ENCODE peak calls at places on chromosomes 3 and 15, in five cellular contexts. One of them, this sample, is unnamed.

GRCh38 chr15:43370310-43370974 is 401 bp downstream of the ZSCAN29 start:
- DNase-seq in mesothelial cell of epicardium: peak; percentile 52
- DNase-seq in RWPE1: peak; percentile 53
- DNase-seq in pancreas: peak; percentile 24
- DNase-seq in left ventricle myocardium inferior: peak; percentile 15
- DNase-seq in this sample: no peak

GRCh38 chr3:150454085-150454484 is 46.0 kb downstream of the TSC22D2 start:
- DNase-seq in mesothelial cell of epicardium: no peak
- DNase-seq in RWPE1: no peak
- DNase-seq in pancreas: no peak
- DNase-seq in left ventricle myocardium inferior: no peak
- DNase-seq in this sample: no peak

GRCh38 chr3:147298511-147298982 is 107.8 kb downstream of the ZIC4 start:
- DNase-seq in mesothelial cell of epicardium: no peak
- DNase-seq in RWPE1: peak; percentile 20
- DNase-seq in pancreas: no peak
- DNase-seq in left ventricle myocardium inferior: no peak
- DNase-seq in this sample: peak; percentile 77

GRCh38 chr3:64687381-64687780 is 419 bp downstream of the ADAMTS9 start:
- DNase-seq in mesothelial cell of epicardium: no peak
- DNase-seq in RWPE1: no peak
- DNase-seq in pancreas: no peak
- DNase-seq in left ventricle myocardium inferior: no peak
- DNase-seq in this sample: peak; percentile 14

GRCh38 chr3:59480486-59480995 is 430.7 kb upstream of the CFAP20DC start:
- DNase-seq in mesothelial cell of epicardium: no peak
- DNase-seq in RWPE1: peak; percentile 45
- DNase-seq in pancreas: no peak
- DNase-seq in left ventricle myocardium inferior: no peak
- DNase-seq in this sample: peak; percentile 75

GRCh38 chr3:160372780-160373179 is 26.2 kb downstream of the IFT80 start:
- DNase-seq in mesothelial cell of epicardium: no peak
- DNase-seq in RWPE1: no peak
- DNase-seq in pancreas: no peak
- DNase-seq in left ventricle myocardium inferior: no peak
- DNase-seq in this sample: peak; percentile 55

GRCh38 chr15:100704281-100705055 is 102.1 kb downstream of the ASB7 start:
- DNase-seq in mesothelial cell of epicardium: no peak
- DNase-seq in RWPE1: peak; percentile 83
- DNase-seq in pancreas: no peak
- DNase-seq in left ventricle myocardium inferior: no peak
- DNase-seq in this sample: peak; percentile 73

GRCh38 chr3:53493618-53493996 is 804 bp upstream of the CACNA1D start:
- DNase-seq in mesothelial cell of epicardium: no peak
- DNase-seq in RWPE1: no peak
- DNase-seq in pancreas: no peak
- DNase-seq in left ventricle myocardium inferior: no peak
- DNase-seq in this sample: no peak

GRCh38 chr3:28050895-28051294 is 190.5 kb upstream of the CMC1 start:
- DNase-seq in mesothelial cell of epicardium: no peak
- DNase-seq in RWPE1: peak; percentile 83
- DNase-seq in pancreas: no peak
- DNase-seq in left ventricle myocardium inferior: no peak
- DNase-seq in this sample: peak; percentile 97

GRCh38 chr15:91622676-91623342 is 230.7 kb upstream of the SLCO3A1 start:
- DNase-seq in mesothelial cell of epicardium: no peak
- DNase-seq in RWPE1: no peak
- DNase-seq in pancreas: no peak
- DNase-seq in left ventricle myocardium inferior: no peak
- DNase-seq in this sample: no peak

GRCh38 chr15:22796079-22796478 is 9.6 kb downstream of the NIPA1 start:
- DNase-seq in mesothelial cell of epicardium: no peak
- DNase-seq in RWPE1: no peak
- DNase-seq in pancreas: no peak
- DNase-seq in left ventricle myocardium inferior: no peak
- DNase-seq in this sample: no peak

GRCh38 chr3:13706886-13707285 is 158.0 kb downstream of the FBLN2 start:
- DNase-seq in mesothelial cell of epicardium: peak; percentile 0
- DNase-seq in RWPE1: no peak
- DNase-seq in pancreas: no peak
- DNase-seq in left ventricle myocardium inferior: no peak
- DNase-seq in this sample: no peak

GRCh38 chr3:106534206-106534605 is 665.4 kb upstream of the CBLB start:
- DNase-seq in mesothelial cell of epicardium: no peak
- DNase-seq in RWPE1: no peak
- DNase-seq in pancreas: no peak
- DNase-seq in left ventricle myocardium inferior: no peak
- DNase-seq in this sample: peak; percentile 49

GRCh38 chr3:146164951-146165350 is 4.0 kb upstream of the PLOD2 start:
- DNase-seq in mesothelial cell of epicardium: no peak
- DNase-seq in RWPE1: no peak
- DNase-seq in pancreas: no peak
- DNase-seq in left ventricle myocardium inferior: no peak
- DNase-seq in this sample: peak; percentile 30

GRCh38 chr3:148079370-148079769 is 618.3 kb upstream of the AGTR1 start:
- DNase-seq in mesothelial cell of epicardium: no peak
- DNase-seq in RWPE1: no peak
- DNase-seq in pancreas: no peak
- DNase-seq in left ventricle myocardium inferior: no peak
- DNase-seq in this sample: no peak

GRCh38 chr15:64246364-64247189 is 83.8 kb upstream of the PPIB start:
- DNase-seq in mesothelial cell of epicardium: no peak
- DNase-seq in RWPE1: peak; percentile 83
- DNase-seq in pancreas: no peak
- DNase-seq in left ventricle myocardium inferior: no peak
- DNase-seq in this sample: peak; percentile 87

GRCh38 chr3:189646902-189647542 is 15.8 kb downstream of the TP63 start:
- DNase-seq in mesothelial cell of epicardium: no peak
- DNase-seq in RWPE1: no peak
- DNase-seq in pancreas: no peak
- DNase-seq in left ventricle myocardium inferior: no peak
- DNase-seq in this sample: no peak

GRCh38 chr3:169389925-169390253 is 273.6 kb downstream of the MECOM start:
- DNase-seq in mesothelial cell of epicardium: no peak
- DNase-seq in RWPE1: no peak
- DNase-seq in pancreas: peak; percentile 31
- DNase-seq in left ventricle myocardium inferior: no peak
- DNase-seq in this sample: no peak

DNA sequence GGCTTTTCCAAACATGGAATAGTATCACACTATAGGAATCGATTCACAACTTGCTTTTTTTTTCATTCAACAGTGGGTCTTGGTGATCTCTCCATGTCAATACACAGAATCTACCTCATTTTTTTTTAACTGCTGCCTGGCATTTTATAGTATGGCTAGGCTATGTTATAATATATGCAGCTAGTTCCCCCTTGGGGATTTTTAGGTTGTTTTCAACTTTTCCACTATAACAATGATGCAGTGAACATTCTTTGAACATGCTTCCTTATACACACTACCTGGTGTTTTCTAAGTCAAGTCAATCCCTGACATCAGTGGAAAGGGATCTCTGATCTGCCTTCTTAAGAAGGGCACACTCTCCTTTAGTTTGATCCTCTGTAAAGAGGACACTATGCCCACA is 46.5 kb upstream of the PLXND1 start:
- DNase-seq in mesothelial cell of epicardium: no peak
- DNase-seq in RWPE1: no peak
- DNase-seq in pancreas: no peak
- DNase-seq in left ventricle myocardium inferior: no peak
- DNase-seq in this sample: no peak
- TF ChIP-seq CTCF in mesothelial cell of epicardium: no peak
- TF ChIP-seq CTCF in RWPE1: no peak
- TF ChIP-seq CTCF in pancreas: no peak
- TF ChIP-seq CTCF in left ventricle myocardium inferior: no peak
- TF ChIP-seq CTCF in this sample: no peak

GRCh38 chr3:38137615-38138346 is 680 bp upstream of the MYD88 start:
- DNase-seq in mesothelial cell of epicardium: no peak
- DNase-seq in RWPE1: no peak
- DNase-seq in pancreas: no peak
- DNase-seq in left ventricle myocardium inferior: no peak
- DNase-seq in this sample: no peak
- TF ChIP-seq CTCF in mesothelial cell of epicardium: no peak
- TF ChIP-seq CTCF in RWPE1: no peak
- TF ChIP-seq CTCF in pancreas: no peak
- TF ChIP-seq CTCF in left ventricle myocardium inferior: no peak
- TF ChIP-seq CTCF in this sample: no peak

DNA sequence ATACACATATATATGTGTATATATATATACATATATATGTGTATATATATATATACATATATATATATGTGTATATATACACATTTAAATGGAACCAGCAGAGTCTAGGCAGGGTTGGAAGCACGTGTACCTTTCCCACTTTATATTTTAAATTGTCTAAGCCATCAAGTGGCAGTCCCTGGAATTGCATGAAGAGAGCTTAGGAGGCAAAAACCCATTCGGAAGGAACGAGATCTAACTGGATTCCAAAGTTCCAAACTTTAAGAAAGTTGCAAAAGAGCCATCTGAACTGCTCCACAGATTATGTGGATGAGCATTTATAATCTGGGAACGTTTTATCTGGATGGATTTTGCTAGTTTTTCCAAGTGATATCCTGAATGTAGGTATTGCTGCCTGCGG is 186.5 kb downstream of the FOXP1 start:
- DNase-seq in mesothelial cell of epicardium: no peak
- DNase-seq in RWPE1: peak; percentile 12
- DNase-seq in pancreas: no peak
- DNase-seq in left ventricle myocardium inferior: no peak
- DNase-seq in this sample: peak; percentile 59
- TF ChIP-seq CTCF in mesothelial cell of epicardium: peak; percentile 52
- TF ChIP-seq CTCF in RWPE1: peak; percentile 35
- TF ChIP-seq CTCF in pancreas: peak; percentile 36
- TF ChIP-seq CTCF in left ventricle myocardium inferior: peak; percentile 63
- TF ChIP-seq CTCF in this sample: peak; percentile 50

GRCh38 chr3:101719604-101720185 is 4.7 kb upstream of the CEP97 start:
- DNase-seq in mesothelial cell of epicardium: no peak
- DNase-seq in RWPE1: no peak
- DNase-seq in pancreas: no peak
- DNase-seq in left ventricle myocardium inferior: no peak
- DNase-seq in this sample: peak; percentile 61
- TF ChIP-seq CTCF in mesothelial cell of epicardium: no peak
- TF ChIP-seq CTCF in RWPE1: no peak
- TF ChIP-seq CTCF in pancreas: no peak
- TF ChIP-seq CTCF in left ventricle myocardium inferior: no peak
- TF ChIP-seq CTCF in this sample: no peak

GRCh38 chr3:45664558-45664957 is 24.6 kb upstream of the SACM1L start:
- DNase-seq in mesothelial cell of epicardium: no peak
- DNase-seq in RWPE1: no peak
- DNase-seq in pancreas: no peak
- DNase-seq in left ventricle myocardium inferior: no peak
- DNase-seq in this sample: no peak

GRCh38 chr3:45665101-45665572 is 24.1 kb upstream of the SACM1L start:
- DNase-seq in mesothelial cell of epicardium: no peak
- DNase-seq in RWPE1: no peak
- DNase-seq in pancreas: peak; percentile 61
- DNase-seq in left ventricle myocardium inferior: no peak
- DNase-seq in this sample: peak; percentile 81

GRCh38 chr3:45670995-45671394 is 18.2 kb upstream of the SACM1L start:
- DNase-seq in mesothelial cell of epicardium: no peak
- DNase-seq in RWPE1: no peak
- DNase-seq in pancreas: no peak
- DNase-seq in left ventricle myocardium inferior: no peak
- DNase-seq in this sample: no peak

GRCh38 chr3:45667569-45667967 is 21.6 kb upstream of the SACM1L start:
- DNase-seq in mesothelial cell of epicardium: no peak
- DNase-seq in RWPE1: no peak
- DNase-seq in pancreas: no peak
- DNase-seq in left ventricle myocardium inferior: no peak
- DNase-seq in this sample: no peak

DNA sequence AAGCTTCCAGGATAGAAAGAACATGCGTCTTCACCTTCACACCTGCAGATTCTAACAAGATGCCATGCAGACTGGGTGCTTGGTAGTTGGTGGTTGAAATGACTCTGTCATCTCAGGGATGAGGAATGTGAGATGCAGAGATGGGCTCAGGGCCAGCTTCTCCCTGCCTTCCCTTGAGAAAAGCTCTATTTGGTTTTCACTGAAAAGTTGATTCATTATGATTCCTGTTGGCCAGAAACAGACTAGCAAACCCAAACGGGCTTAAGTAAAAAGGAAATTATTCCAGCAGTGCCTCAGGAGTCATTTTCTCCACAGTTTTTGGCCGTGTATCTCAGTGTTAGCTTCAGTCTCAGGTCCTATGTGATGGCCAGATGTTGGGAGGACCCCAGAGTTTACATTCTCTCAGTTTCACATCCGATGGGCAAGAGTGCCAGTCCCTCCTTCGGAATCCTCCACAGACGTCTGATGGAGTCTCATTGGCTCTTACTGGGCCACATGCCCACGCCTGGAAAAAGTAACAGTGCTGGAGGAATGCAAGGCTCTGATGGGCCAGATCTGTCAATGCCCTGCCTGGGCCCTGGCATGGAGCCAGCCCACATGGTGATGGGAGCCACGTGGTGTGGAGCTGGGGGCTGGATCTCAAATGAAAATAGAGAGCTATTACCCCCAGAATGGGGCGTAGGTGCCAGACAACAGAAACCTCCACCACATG is 22.3 kb upstream of the SACM1L start:
- DNase-seq in mesothelial cell of epicardium: no peak
- DNase-seq in RWPE1: no peak
- DNase-seq in pancreas: no peak
- DNase-seq in left ventricle myocardium inferior: peak; percentile 60
- DNase-seq in this sample: no peak
- TF ChIP-seq CTCF in mesothelial cell of epicardium: no peak
- TF ChIP-seq CTCF in RWPE1: no peak
- TF ChIP-seq CTCF in pancreas: no peak
- TF ChIP-seq CTCF in left ventricle myocardium inferior: no peak
- TF ChIP-seq CTCF in this sample: no peak

DNA sequence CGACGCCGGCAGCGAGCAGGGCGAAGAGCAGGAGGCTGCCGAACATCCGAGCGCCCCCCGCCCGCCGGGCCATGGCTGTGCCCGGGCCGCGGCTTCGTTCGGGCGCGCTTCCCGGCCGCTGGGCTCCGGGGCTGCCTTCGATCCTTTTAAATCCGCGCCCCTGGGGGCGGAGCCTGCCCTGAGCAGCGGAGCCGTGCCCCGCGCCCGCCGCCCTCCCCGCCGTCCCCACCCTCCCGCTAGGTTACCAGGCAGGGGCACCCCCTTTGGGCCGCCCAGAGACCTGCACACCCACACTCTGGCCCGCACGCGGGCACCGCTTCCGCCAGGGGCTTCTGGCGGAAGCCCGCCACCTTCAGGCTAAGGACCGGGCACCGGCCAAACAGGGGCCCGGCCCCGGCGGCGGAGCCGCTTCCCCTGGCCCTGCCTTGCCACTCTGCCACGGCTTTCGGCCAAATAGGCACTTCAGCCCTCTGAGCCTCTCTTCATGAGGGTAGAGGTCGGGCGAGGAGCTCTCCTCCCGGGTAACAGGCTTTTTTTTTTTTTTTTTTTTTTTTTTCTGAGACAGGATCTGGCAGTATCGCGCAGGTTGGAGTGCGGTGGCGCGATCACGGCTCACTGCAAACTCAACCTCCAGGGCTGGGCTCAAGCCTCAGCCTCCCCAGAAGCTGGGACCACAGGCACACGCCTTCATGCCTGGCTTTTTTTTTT is at the start of gene NMB:
- DNase-seq in mesothelial cell of epicardium: peak; percentile 68
- DNase-seq in RWPE1: peak; percentile 85
- DNase-seq in pancreas: peak; percentile 88
- DNase-seq in left ventricle myocardium inferior: peak; percentile 74
- DNase-seq in this sample: peak; percentile 80
- TF ChIP-seq CTCF in mesothelial cell of epicardium: peak; percentile 37
- TF ChIP-seq CTCF in RWPE1: peak; percentile 73
- TF ChIP-seq CTCF in pancreas: peak; percentile 70
- TF ChIP-seq CTCF in left ventricle myocardium inferior: peak; percentile 64
- TF ChIP-seq CTCF in this sample: peak; percentile 53